ENCODE peak calls at places on chromosomes 11 and 22, in four cellular contexts. A is A549, V is testis, G is tibial nerve. P is an unnamed sample.
A peak's percentile ranks its signal among the peaks of the same experiment; 100 is the strongest.

GRCh38 chr22:44220727-44221680 is 40.3 kb downstream of the PARVG start:
- DNase-seq in A (no peak), G (no peak), V (no peak), P (no peak)

GRCh38 chr11:69122642-69123431 is 32.9 kb upstream of the SMIM38 start:
- DNase-seq in V (no peak), A (peak; percentile 99), G (no peak), P (peak; percentile 80)

GRCh38 chr11:9160166-9160565 is 68.8 kb upstream of the SCUBE2 start:
- DNase-seq in G (no peak), V (no peak), A (no peak), P (no peak)

GRCh38 chr11:1260620-1261019 is 37.8 kb downstream of the MUC5B start:
- DNase-seq in V (no peak), G (no peak), A (no peak), P (no peak)

GRCh38 chr22:20316844-20317401 is 2.9 kb downstream of the DGCR6L start:
- DNase-seq in A (no peak), V (peak; percentile 9), G (no peak), P (peak; percentile 4)

GRCh38 chr11:82261367-82261766 is 472.3 kb downstream of the FAM181B start:
- DNase-seq in A (no peak), V (no peak), G (no peak), P (no peak)

GRCh38 chr11:66133216-66133775 is 63.2 kb downstream of the PACS1 start:
- DNase-seq in G (no peak), V (no peak), A (no peak), P (no peak)

GRCh38 chr22:19634206-19634536 is 80.1 kb upstream of the SEPTIN5 start:
- DNase-seq in G (no peak), A (no peak), V (no peak), P (no peak)

GRCh38 chr11:42524534-42525227 is 787.1 kb upstream of the API5 start:
- DNase-seq in A (peak; percentile 48), G (no peak), V (peak; percentile 77), P (peak; percentile 49)

GRCh38 chr11:35990816-35991215 is 47.0 kb downstream of the LDLRAD3 start:
- DNase-seq in G (no peak), V (no peak), A (no peak), P (no peak)
- H3K9me3 ChIP-seq in G (peaks cover 15% of the 10 kb centered on the region), V (no peaks in the 10 kb centered on the region), A (peaks cover 2% of the 10 kb centered on the region), P (no peaks in the 10 kb centered on the region)

GRCh38 chr22:17842386-17842785 is 68.1 kb upstream of the BID start:
- DNase-seq in A (no peak), V (peak; percentile 26), G (no peak), P (no peak)
- TF ChIP-seq POLR2A in A (no peak), V (no peak), G (no peak), P (no peak)

GRCh38 chr11:102431404-102431803 is 21.2 kb downstream of the TMEM123 start:
- DNase-seq in A (no peak), G (no peak), V (no peak), P (no peak)
- H3K9me3 ChIP-seq in A (peaks cover 15% of the 10 kb centered on the region), G (peaks cover 3% of the 10 kb centered on the region), V (no peaks in the 10 kb centered on the region), P (peaks cover 6% of the 10 kb centered on the region)

DNA sequence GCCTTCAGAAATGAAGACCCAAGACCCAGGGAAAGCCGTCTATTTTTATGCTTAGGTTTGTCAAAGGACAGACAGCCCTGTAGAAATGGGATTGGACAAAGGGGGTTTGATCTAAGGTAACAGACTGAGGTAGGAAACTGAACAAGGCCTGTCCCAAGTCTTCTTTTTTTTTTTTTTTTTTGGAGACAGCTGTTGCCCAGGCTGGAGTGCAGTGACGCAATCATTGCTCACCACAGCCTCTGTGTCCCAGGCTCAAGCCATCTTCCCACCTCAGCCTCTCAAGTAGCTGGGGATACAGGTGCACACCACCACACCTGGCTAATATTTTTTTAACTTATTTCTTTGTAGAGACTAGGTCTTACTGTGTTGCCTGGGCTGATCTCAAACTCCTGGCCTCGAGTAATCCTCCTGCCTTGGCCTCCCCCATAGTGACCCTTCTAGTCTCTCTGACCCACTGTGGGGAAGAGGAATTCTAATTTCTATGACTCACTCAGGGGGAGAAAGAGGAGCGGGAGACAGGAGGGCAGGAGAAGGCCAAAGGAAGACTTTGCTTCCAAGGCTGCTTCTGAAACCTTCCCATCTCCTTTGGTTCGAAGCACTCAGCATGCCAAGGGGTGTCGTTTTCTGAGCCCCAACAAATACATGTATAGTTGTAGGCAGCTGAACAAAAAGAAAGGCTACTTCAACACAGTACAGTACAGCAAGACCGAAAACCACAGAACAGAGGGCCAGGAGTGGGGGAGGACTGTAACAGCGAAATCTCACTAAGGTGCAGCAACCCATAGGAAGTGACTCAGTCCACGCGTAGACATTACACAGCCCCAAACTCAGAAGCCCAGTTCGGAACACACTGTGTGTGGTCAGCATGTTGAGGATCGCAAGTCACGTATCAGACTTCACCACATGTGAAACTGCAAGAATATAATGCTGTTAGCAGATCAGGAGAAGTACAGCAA is 872 bp downstream of the TMA7B start:
- DNase-seq in V (no peak), G (no peak), A (no peak), P (no peak)
- TF ChIP-seq POLR2A in V (no peak), G (no peak), A (no peak), P (no peak)

GRCh38 chr22:48646216-48646925 is 1181.3 kb downstream of the BRD1 start:
- DNase-seq in G (no peak), V (no peak), A (no peak), P (no peak)

GRCh38 chr22:48645766-48646165 is 1181.9 kb downstream of the BRD1 start:
- DNase-seq in V (no peak), A (no peak), G (no peak), P (no peak)

GRCh38 chr22:48643066-48643731 is 1184.5 kb downstream of the BRD1 start:
- DNase-seq in V (no peak), A (no peak), G (no peak), P (no peak)

GRCh38 chr22:48644108-48644507 is 1183.6 kb downstream of the BRD1 start:
- DNase-seq in V (no peak), G (no peak), A (peak; percentile 18), P (no peak)

DNA sequence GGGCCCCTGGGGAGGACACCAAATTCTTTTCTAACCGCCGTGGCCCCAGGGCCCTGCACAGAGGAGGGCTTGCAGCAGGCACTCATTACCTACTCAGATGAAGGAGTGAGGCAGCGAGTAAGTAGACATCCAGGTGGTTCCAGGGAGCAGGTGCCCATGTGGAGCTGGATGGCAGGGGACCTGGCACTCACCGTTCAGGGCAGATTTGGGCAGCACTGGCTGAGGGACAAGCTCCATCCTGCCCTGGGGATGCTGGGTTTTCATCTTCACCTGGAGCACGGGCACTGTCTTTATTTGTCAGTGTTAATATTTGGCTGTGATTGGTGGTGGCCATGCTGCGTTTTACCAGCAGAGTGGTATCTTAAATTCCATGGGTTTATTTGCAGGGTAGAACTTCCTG is 1182.7 kb downstream of the BRD1 start:
- DNase-seq in G (no peak), V (no peak), A (no peak), P (no peak)
- H3K9me3 ChIP-seq in G (no peaks in the 10 kb centered on the region), V (no peaks in the 10 kb centered on the region), A (no peaks in the 10 kb centered on the region), P (no peaks in the 10 kb centered on the region)

GRCh38 chr22:35324762-35325161 is 25.1 kb downstream of the TOM1 start:
- DNase-seq in V (no peak), G (no peak), A (no peak), P (no peak)

GRCh38 chr22:35323305-35323704 is 23.6 kb downstream of the TOM1 start:
- DNase-seq in A (no peak), G (no peak), V (no peak), P (no peak)

GRCh38 chr22:35324067-35324466 is 24.4 kb downstream of the TOM1 start:
- DNase-seq in V (no peak), G (no peak), A (no peak), P (no peak)

GRCh38 chr22:35322893-35323292 is 23.2 kb downstream of the TOM1 start:
- DNase-seq in V (no peak), G (no peak), A (no peak), P (no peak)

GRCh38 chr22:35322126-35322525 is 22.4 kb downstream of the TOM1 start:
- DNase-seq in V (no peak), A (no peak), G (no peak), P (no peak)
- TF ChIP-seq POLR2A in V (no peak), A (no peak), G (no peak), P (no peak)

DNA sequence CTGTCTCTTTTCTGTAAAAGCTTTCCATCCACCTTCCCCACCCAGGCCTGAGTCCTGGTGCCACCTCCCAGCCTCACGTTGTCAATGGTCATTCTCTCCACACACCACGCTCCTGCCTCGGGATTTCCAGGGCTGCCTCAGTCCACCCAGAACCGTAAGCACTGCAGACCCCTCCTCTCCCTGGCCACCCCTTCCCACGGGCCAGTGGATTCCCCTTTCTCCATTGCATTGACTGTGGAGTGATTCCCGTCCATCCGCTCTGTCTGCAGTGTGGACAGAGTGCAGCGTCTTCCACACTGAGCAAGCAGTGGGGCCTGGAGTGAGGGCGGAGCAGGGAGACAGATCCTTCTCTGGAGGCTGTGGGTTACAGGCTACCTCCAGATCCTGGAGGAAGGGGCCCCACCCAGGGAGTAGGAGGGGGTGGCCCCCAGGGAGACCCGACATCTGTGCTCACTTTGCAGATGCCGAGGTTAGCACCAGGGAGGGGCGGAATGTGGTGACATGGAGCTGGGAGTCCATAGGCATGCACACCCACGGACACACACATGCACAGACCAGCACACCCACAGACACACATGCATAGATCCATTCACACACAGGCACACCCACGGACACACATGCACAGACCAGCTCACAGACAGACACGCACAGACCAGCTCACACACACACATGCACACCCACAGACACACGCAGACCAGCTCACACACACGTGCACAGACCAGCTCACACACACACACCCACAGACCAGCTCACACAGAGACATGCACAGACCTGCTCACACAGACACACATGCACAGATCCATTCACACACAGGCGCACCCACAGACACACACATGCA is 109.6 kb upstream of the B3GAT1 start:
- DNase-seq in V (no peak), A (no peak), G (no peak), P (no peak)
- H3K9me3 ChIP-seq in V (no peaks in the 10 kb centered on the region), A (no peaks in the 10 kb centered on the region), G (no peaks in the 10 kb centered on the region), P (no peaks in the 10 kb centered on the region)

P was measured in body of pancreas.